ENCODE peak calls at places on chromosomes 12 and 14, in seven cellular contexts. One of them, this sample, is unnamed.
A peak's percentile ranks its signal among the peaks of the same experiment; 100 is the strongest.

GRCh38 chr12:86914716-86915115 is 658.5 kb upstream of the MGAT4C start:
- DNase-seq in left ventricle myocardium inferior: no peak
- DNase-seq in CD4-positive, alpha-beta T cell: no peak
- DNase-seq in tibial nerve: no peak
- DNase-seq in HFF-Myc: peak; percentile 1
- DNase-seq in GM12864: no peak
- DNase-seq in Peyer's patch: no peak
- DNase-seq in this sample: peak; percentile 9

GRCh38 chr12:92581579-92581978 is 121.2 kb upstream of the PLEKHG7 start:
- DNase-seq in CD4-positive, alpha-beta T cell: no peak
- DNase-seq in GM12864: no peak
- DNase-seq in Peyer's patch: no peak
- DNase-seq in tibial nerve: no peak
- DNase-seq in left ventricle myocardium inferior: no peak
- DNase-seq in HFF-Myc: no peak
- DNase-seq in this sample: no peak

GRCh38 chr12:6912164-6912956 is 2.0 kb upstream of the ENO2 start:
- DNase-seq in CD4-positive, alpha-beta T cell: no peak
- DNase-seq in GM12864: no peak
- DNase-seq in Peyer's patch: no peak
- DNase-seq in left ventricle myocardium inferior: no peak
- DNase-seq in HFF-Myc: no peak
- DNase-seq in tibial nerve: no peak
- DNase-seq in this sample: no peak

GRCh38 chr12:52461693-52462092 is 9.7 kb upstream of the KRT6B start:
- DNase-seq in Peyer's patch: no peak
- DNase-seq in GM12864: no peak
- DNase-seq in CD4-positive, alpha-beta T cell: no peak
- DNase-seq in tibial nerve: no peak
- DNase-seq in left ventricle myocardium inferior: peak; percentile 33
- DNase-seq in HFF-Myc: no peak
- DNase-seq in this sample: no peak

GRCh38 chr14:22334627-22335026 is 254.4 kb downstream of the DAD1 start:
- DNase-seq in left ventricle myocardium inferior: no peak
- DNase-seq in Peyer's patch: no peak
- DNase-seq in GM12864: no peak
- DNase-seq in CD4-positive, alpha-beta T cell: no peak
- DNase-seq in tibial nerve: no peak
- DNase-seq in HFF-Myc: no peak
- DNase-seq in this sample: no peak

GRCh38 chr14:75906680-75907280 is 75.0 kb downstream of the TGFB3 start:
- DNase-seq in tibial nerve: peak; percentile 87
- DNase-seq in HFF-Myc: peak; percentile 16
- DNase-seq in CD4-positive, alpha-beta T cell: peak; percentile 56
- DNase-seq in Peyer's patch: peak; percentile 83
- DNase-seq in left ventricle myocardium inferior: no peak
- DNase-seq in GM12864: peak; percentile 35
- DNase-seq in this sample: no peak

GRCh38 chr12:86148612-86149011 is 107.6 kb downstream of the MGAT4C start:
- DNase-seq in tibial nerve: no peak
- DNase-seq in GM12864: no peak
- DNase-seq in Peyer's patch: no peak
- DNase-seq in CD4-positive, alpha-beta T cell: no peak
- DNase-seq in HFF-Myc: no peak
- DNase-seq in left ventricle myocardium inferior: no peak
- DNase-seq in this sample: no peak

GRCh38 chr14:20386276-20386855 is 26.9 kb downstream of the TEP1 start:
- DNase-seq in Peyer's patch: no peak
- DNase-seq in tibial nerve: no peak
- DNase-seq in GM12864: no peak
- DNase-seq in HFF-Myc: no peak
- DNase-seq in CD4-positive, alpha-beta T cell: no peak
- DNase-seq in left ventricle myocardium inferior: no peak
- DNase-seq in this sample: no peak

GRCh38 chr14:103713304-103714062 is 1.8 kb downstream of the XRCC3 start:
- DNase-seq in left ventricle myocardium inferior: no peak
- DNase-seq in HFF-Myc: no peak
- DNase-seq in CD4-positive, alpha-beta T cell: no peak
- DNase-seq in Peyer's patch: no peak
- DNase-seq in tibial nerve: no peak
- DNase-seq in GM12864: no peak
- DNase-seq in this sample: no peak

GRCh38 chr12:103114296-103115055 is 157.0 kb downstream of the ASCL1 start:
- DNase-seq in GM12864: peak; percentile 75
- DNase-seq in left ventricle myocardium inferior: no peak
- DNase-seq in tibial nerve: no peak
- DNase-seq in HFF-Myc: no peak
- DNase-seq in Peyer's patch: peak; percentile 68
- DNase-seq in CD4-positive, alpha-beta T cell: no peak
- DNase-seq in this sample: no peak

GRCh38 chr12:131038961-131039360 is 85.3 kb downstream of the ADGRD1 start:
- DNase-seq in GM12864: no peak
- DNase-seq in left ventricle myocardium inferior: no peak
- DNase-seq in Peyer's patch: no peak
- DNase-seq in CD4-positive, alpha-beta T cell: no peak
- DNase-seq in HFF-Myc: no peak
- DNase-seq in tibial nerve: no peak
- DNase-seq in this sample: no peak

GRCh38 chr12:1300460-1300859 is 293.9 kb downstream of the FBXL14 start:
- DNase-seq in GM12864: no peak
- DNase-seq in HFF-Myc: no peak
- DNase-seq in Peyer's patch: no peak
- DNase-seq in left ventricle myocardium inferior: no peak
- DNase-seq in tibial nerve: no peak
- DNase-seq in CD4-positive, alpha-beta T cell: no peak
- DNase-seq in this sample: no peak

GRCh38 chr12:124700810-124701594 is 133.6 kb upstream of the NCOR2 start:
- DNase-seq in CD4-positive, alpha-beta T cell: no peak
- DNase-seq in Peyer's patch: no peak
- DNase-seq in left ventricle myocardium inferior: no peak
- DNase-seq in GM12864: no peak
- DNase-seq in HFF-Myc: no peak
- DNase-seq in tibial nerve: peak; percentile 36
- DNase-seq in this sample: peak; percentile 86

GRCh38 chr12:26028953-26029740 is 70.7 kb downstream of the RASSF8 start:
- DNase-seq in CD4-positive, alpha-beta T cell: no peak
- DNase-seq in HFF-Myc: peak; percentile 27
- DNase-seq in tibial nerve: peak; percentile 54
- DNase-seq in Peyer's patch: no peak
- DNase-seq in GM12864: no peak
- DNase-seq in left ventricle myocardium inferior: no peak
- DNase-seq in this sample: no peak

GRCh38 chr12:113766880-113767878 is 198.9 kb downstream of the RBM19 start:
- DNase-seq in CD4-positive, alpha-beta T cell: no peak
- DNase-seq in tibial nerve: no peak
- DNase-seq in left ventricle myocardium inferior: no peak
- DNase-seq in GM12864: no peak
- DNase-seq in Peyer's patch: no peak
- DNase-seq in HFF-Myc: peak; percentile 38
- DNase-seq in this sample: peak; percentile 31

GRCh38 chr12:54538136-54538700 is 11.2 kb upstream of the PDE1B start:
- DNase-seq in GM12864: no peak
- DNase-seq in left ventricle myocardium inferior: no peak
- DNase-seq in Peyer's patch: no peak
- DNase-seq in tibial nerve: no peak
- DNase-seq in HFF-Myc: no peak
- DNase-seq in CD4-positive, alpha-beta T cell: no peak
- DNase-seq in this sample: no peak

GRCh38 chr12:116391501-116391900 is 114.0 kb upstream of the MED13L start:
- DNase-seq in tibial nerve: no peak
- DNase-seq in Peyer's patch: no peak
- DNase-seq in HFF-Myc: no peak
- DNase-seq in GM12864: no peak
- DNase-seq in CD4-positive, alpha-beta T cell: no peak
- DNase-seq in left ventricle myocardium inferior: no peak
- DNase-seq in this sample: no peak

GRCh38 chr12:14086838-14087237 is 105.4 kb upstream of the GRIN2B start:
- DNase-seq in tibial nerve: no peak
- DNase-seq in HFF-Myc: no peak
- DNase-seq in Peyer's patch: no peak
- DNase-seq in left ventricle myocardium inferior: no peak
- DNase-seq in CD4-positive, alpha-beta T cell: no peak
- DNase-seq in GM12864: no peak
- DNase-seq in this sample: no peak

GRCh38 chr12:64056741-64057140 is 165.4 kb downstream of the KICS2 start:
- DNase-seq in tibial nerve: no peak
- DNase-seq in Peyer's patch: no peak
- DNase-seq in GM12864: no peak
- DNase-seq in CD4-positive, alpha-beta T cell: no peak
- DNase-seq in HFF-Myc: no peak
- DNase-seq in left ventricle myocardium inferior: no peak
- DNase-seq in this sample: no peak
- TF ChIP-seq CTCF in tibial nerve: no peak
- TF ChIP-seq CTCF in Peyer's patch: no peak
- TF ChIP-seq CTCF in GM12864: no peak
- TF ChIP-seq CTCF in CD4-positive, alpha-beta T cell: no peak
- TF ChIP-seq CTCF in HFF-Myc: no peak
- TF ChIP-seq CTCF in left ventricle myocardium inferior: no peak
- TF ChIP-seq CTCF in this sample: no peak

GRCh38 chr12:33427071-33427470 is 12.5 kb downstream of the SYT10 start:
- DNase-seq in HFF-Myc: no peak
- DNase-seq in tibial nerve: no peak
- DNase-seq in Peyer's patch: no peak
- DNase-seq in CD4-positive, alpha-beta T cell: no peak
- DNase-seq in left ventricle myocardium inferior: no peak
- DNase-seq in GM12864: no peak
- DNase-seq in this sample: no peak
- TF ChIP-seq CTCF in HFF-Myc: no peak
- TF ChIP-seq CTCF in tibial nerve: no peak
- TF ChIP-seq CTCF in Peyer's patch: peak; percentile 8
- TF ChIP-seq CTCF in CD4-positive, alpha-beta T cell: no peak
- TF ChIP-seq CTCF in left ventricle myocardium inferior: no peak
- TF ChIP-seq CTCF in GM12864: peak; percentile 23
- TF ChIP-seq CTCF in this sample: peak; percentile 34

DNA sequence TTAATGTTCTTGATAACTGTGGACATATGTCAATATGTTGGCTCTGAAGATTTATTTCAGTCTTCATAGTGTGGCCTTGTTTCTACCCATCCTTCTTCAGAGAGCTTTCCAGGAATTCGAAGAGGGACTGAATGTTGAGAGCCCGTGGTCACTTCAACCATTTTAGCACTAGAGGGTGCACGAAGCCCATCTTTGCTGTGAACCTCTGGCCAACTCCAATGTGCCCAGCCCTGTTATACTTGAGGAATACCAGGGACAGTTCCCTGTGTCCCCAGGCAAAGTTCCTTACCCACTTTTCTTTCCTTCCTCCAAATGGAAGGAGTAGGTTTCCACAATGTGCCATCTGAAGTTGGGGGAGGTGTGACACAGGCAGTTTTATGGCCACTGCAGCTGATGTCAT is 603.5 kb downstream of the RPL10L start:
- DNase-seq in left ventricle myocardium inferior: no peak
- DNase-seq in Peyer's patch: no peak
- DNase-seq in tibial nerve: no peak
- DNase-seq in HFF-Myc: peak; percentile 37
- DNase-seq in GM12864: no peak
- DNase-seq in CD4-positive, alpha-beta T cell: no peak
- DNase-seq in this sample: no peak
- TF ChIP-seq CTCF in left ventricle myocardium inferior: no peak
- TF ChIP-seq CTCF in Peyer's patch: no peak
- TF ChIP-seq CTCF in tibial nerve: no peak
- TF ChIP-seq CTCF in HFF-Myc: no peak
- TF ChIP-seq CTCF in GM12864: peak; percentile 39
- TF ChIP-seq CTCF in CD4-positive, alpha-beta T cell: no peak
- TF ChIP-seq CTCF in this sample: peak; percentile 44

GRCh38 chr12:19575307-19576243 is 136.3 kb downstream of the AEBP2 start:
- DNase-seq in HFF-Myc: peak; percentile 90
- DNase-seq in left ventricle myocardium inferior: peak; percentile 53
- DNase-seq in CD4-positive, alpha-beta T cell: no peak
- DNase-seq in GM12864: no peak
- DNase-seq in tibial nerve: peak; percentile 41
- DNase-seq in Peyer's patch: no peak
- DNase-seq in this sample: peak; percentile 57

GRCh38 chr12:19573866-19574265 is 134.6 kb downstream of the AEBP2 start:
- DNase-seq in CD4-positive, alpha-beta T cell: no peak
- DNase-seq in Peyer's patch: no peak
- DNase-seq in GM12864: no peak
- DNase-seq in tibial nerve: no peak
- DNase-seq in HFF-Myc: no peak
- DNase-seq in left ventricle myocardium inferior: no peak
- DNase-seq in this sample: no peak

GRCh38 chr12:19576421-19576925 is 137.2 kb downstream of the AEBP2 start:
- DNase-seq in tibial nerve: no peak
- DNase-seq in HFF-Myc: no peak
- DNase-seq in Peyer's patch: no peak
- DNase-seq in CD4-positive, alpha-beta T cell: no peak
- DNase-seq in GM12864: no peak
- DNase-seq in left ventricle myocardium inferior: no peak
- DNase-seq in this sample: no peak

GRCh38 chr12:19574606-19575005 is 135.3 kb downstream of the AEBP2 start:
- DNase-seq in left ventricle myocardium inferior: no peak
- DNase-seq in tibial nerve: no peak
- DNase-seq in CD4-positive, alpha-beta T cell: no peak
- DNase-seq in HFF-Myc: no peak
- DNase-seq in Peyer's patch: no peak
- DNase-seq in GM12864: no peak
- DNase-seq in this sample: no peak

GRCh38 chr12:19572920-19573558 is 133.7 kb downstream of the AEBP2 start:
- DNase-seq in Peyer's patch: no peak
- DNase-seq in tibial nerve: no peak
- DNase-seq in CD4-positive, alpha-beta T cell: no peak
- DNase-seq in GM12864: no peak
- DNase-seq in HFF-Myc: peak; percentile 69
- DNase-seq in left ventricle myocardium inferior: no peak
- DNase-seq in this sample: no peak
- TF ChIP-seq CTCF in Peyer's patch: peak; percentile 25
- TF ChIP-seq CTCF in tibial nerve: no peak
- TF ChIP-seq CTCF in CD4-positive, alpha-beta T cell: no peak
- TF ChIP-seq CTCF in GM12864: peak; percentile 62
- TF ChIP-seq CTCF in HFF-Myc: peak; percentile 63
- TF ChIP-seq CTCF in left ventricle myocardium inferior: peak; percentile 38
- TF ChIP-seq CTCF in this sample: peak; percentile 64

DNA sequence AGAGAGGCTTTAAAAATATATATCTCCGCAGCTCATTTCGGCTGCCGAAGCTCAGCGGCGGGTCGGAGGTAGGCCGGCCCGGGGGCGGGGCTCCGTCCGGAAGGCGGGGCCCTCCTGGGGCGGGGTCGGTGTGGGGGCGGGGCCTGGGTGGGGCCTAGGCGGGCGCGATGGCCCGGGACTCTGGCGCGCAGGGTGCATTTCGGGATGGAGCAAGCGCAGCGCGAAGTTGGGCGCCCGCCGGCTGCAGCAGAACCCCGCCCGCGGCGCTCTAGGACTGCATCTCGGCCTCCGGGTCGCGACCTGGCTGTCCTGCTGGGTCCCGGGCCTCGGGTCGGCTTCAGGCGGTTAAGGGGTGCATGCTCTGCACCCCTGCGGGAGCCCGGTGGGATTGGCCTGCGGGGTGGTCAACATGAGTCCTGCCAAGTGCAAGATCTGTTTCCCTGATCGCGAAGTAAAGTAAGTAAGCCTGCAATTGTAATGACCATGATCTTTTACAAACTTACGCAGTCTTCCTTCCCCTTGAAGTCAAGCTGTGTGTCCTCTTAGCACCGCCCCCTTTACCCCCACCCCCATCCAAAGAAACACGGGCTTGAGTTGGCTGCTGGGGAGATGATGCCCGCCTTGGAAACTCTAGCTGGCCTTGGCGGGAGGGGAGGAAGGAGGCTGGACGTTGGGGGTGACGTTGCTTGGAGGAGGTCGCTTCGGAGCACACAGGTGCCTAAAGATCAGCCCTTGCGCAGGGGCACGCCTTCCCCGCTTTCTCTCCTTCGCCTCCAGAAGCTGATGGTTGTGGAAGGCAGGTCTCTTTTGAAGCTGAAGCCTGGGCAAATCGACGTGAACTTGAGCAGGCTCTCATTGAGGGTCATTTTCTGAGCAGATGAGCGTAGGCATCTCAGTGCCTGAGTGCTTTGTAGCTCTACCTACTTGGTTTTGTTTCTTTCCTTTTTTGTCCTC is 38.4 kb downstream of the ACACB start:
- DNase-seq in CD4-positive, alpha-beta T cell: peak; percentile 75
- DNase-seq in GM12864: peak; percentile 36
- DNase-seq in tibial nerve: peak; percentile 76
- DNase-seq in Peyer's patch: peak; percentile 91
- DNase-seq in left ventricle myocardium inferior: peak; percentile 88
- DNase-seq in HFF-Myc: no peak
- DNase-seq in this sample: no peak
- TF ChIP-seq CTCF in CD4-positive, alpha-beta T cell: no peak
- TF ChIP-seq CTCF in GM12864: no peak
- TF ChIP-seq CTCF in tibial nerve: no peak
- TF ChIP-seq CTCF in Peyer's patch: no peak
- TF ChIP-seq CTCF in left ventricle myocardium inferior: peak; percentile 9
- TF ChIP-seq CTCF in HFF-Myc: no peak
- TF ChIP-seq CTCF in this sample: no peak